ENCODE peak calls at places on chromosomes 3 and 15, in seven cellular contexts. H is GM23248, P is HCT116, R is mammary epithelial cell, D is Karpas-422, N is neuronal stem cell, U is OCI-LY7. T is an unnamed sample.

GRCh38 chr3:51967384-51968174 is at the start of gene PCBP4:
- DNase-seq in N (no peak), H (peak), P (no peak), D (peak), U (no peak), R (no peak), T (peak)

GRCh38 chr15:76553564-76553963 is 217.0 kb downstream of the ISL2 start:
- DNase-seq in H (no peak), N (no peak), D (no peak), U (no peak), R (no peak), P (no peak), T (peak)

GRCh38 chr15:91051248-91051647 is 28.9 kb upstream of the VPS33B start:
- DNase-seq in U (no peak), P (no peak), H (no peak), R (no peak), N (no peak), D (no peak), T (no peak)

GRCh38 chr3:14775011-14775410 is 43.8 kb upstream of the FGD5 start:
- DNase-seq in D (no peak), R (no peak), H (no peak), P (no peak), N (no peak), U (no peak), T (no peak)

GRCh38 chr15:63611217-63611616 is 14.0 kb downstream of the FBXL22 start:
- DNase-seq in H (no peak), N (no peak), P (no peak), R (no peak), D (no peak), U (no peak), T (no peak)

GRCh38 chr3:152284906-152285305 is 16.2 kb downstream of the MBNL1 start:
- DNase-seq in D (no peak), R (no peak), N (no peak), P (no peak), U (no peak), H (no peak), T (no peak)

GRCh38 chr3:176521531-176522175 is 675.6 kb downstream of the TBL1XR1 start:
- DNase-seq in R (no peak), N (no peak), U (no peak), D (no peak), P (no peak), H (peak), T (no peak)

GRCh38 chr3:66468016-66468735 is 32.6 kb downstream of the LRIG1 start:
- DNase-seq in D (peak), U (no peak), H (peak), R (no peak), N (no peak), P (no peak), T (no peak)

GRCh38 chr3:189277711-189278110 is 105.9 kb downstream of the TPRG1 start:
- DNase-seq in R (no peak), N (no peak), U (peak), P (no peak), H (peak), D (no peak), T (no peak)

GRCh38 chr15:101185336-101185735 is 66.5 kb downstream of the CHSY1 start:
- DNase-seq in N (no peak), H (no peak), P (no peak), D (no peak), U (no peak), R (no peak), T (no peak)

GRCh38 chr15:71003314-71003713 is 110.7 kb downstream of the LRRC49 start:
- DNase-seq in U (no peak), N (no peak), P (no peak), H (peak), D (no peak), R (peak), T (no peak)

GRCh38 chr3:73773228-73773627 is 148.5 kb upstream of the PDZRN3 start:
- DNase-seq in P (no peak), H (no peak), U (no peak), R (no peak), N (no peak), D (no peak), T (no peak)

GRCh38 chr3:11363732-11364131 is 91.5 kb downstream of the ATG7 start:
- DNase-seq in P (no peak), D (no peak), H (no peak), U (no peak), N (no peak), R (no peak), T (no peak)

GRCh38 chr3:3615533-3615932 is 183.7 kb upstream of the LRRN1 start:
- DNase-seq in D (no peak), R (peak), P (no peak), U (no peak), N (no peak), H (no peak), T (no peak)

GRCh38 chr3:43345877-43346276 is 59.5 kb downstream of the SNRK start:
- DNase-seq in N (no peak), U (no peak), D (no peak), H (peak), R (peak), P (no peak), T (peak)
- H3K4me2 ChIP-seq in N (no peak), U (no peak), D (no peak), H (no peak), R (no peak), P (no peak), T (peak)

GRCh38 chr3:154122096-154122911 is 1.1 kb downstream of the ARHGEF26 start:
- DNase-seq in U (no peak), H (peak), N (peak), D (no peak), P (no peak), R (no peak), T (no peak)
- H3K4me2 ChIP-seq in U (no peak), H (peak), N (peak), D (no peak), P (peak), R (peak), T (no peak)

DNA sequence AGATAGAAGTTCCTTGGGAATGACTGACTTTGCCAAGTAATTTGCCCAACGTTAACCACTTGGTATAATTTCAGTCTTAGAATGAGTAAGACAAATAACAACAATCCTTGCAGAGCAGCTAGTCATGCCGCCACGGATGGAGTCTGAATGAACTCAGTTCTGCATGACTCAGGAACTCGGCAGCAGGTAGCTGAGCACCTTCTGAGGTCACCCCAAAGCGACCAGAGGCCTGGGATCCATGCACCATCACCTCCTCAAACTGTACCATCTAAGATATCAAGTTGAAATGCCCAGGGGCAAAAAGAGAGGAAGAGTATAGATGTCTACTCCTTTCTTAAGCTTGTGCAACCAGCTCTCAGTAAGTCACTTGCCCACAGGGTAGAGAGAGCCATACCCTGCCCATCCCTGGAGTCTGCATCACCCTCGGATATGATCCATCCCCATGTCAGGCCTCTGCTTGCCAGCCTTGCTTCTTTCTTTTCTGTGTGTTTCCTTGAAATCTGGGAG is 8.5 kb upstream of the CDCP1 start:
- DNase-seq in D (peak), U (no peak), R (peak), P (no peak), N (no peak), H (peak), T (no peak)
- H3K4me2 ChIP-seq in D (no peak), U (no peak), R (peak), P (peak), N (no peak), H (peak), T (no peak)

GRCh38 chr3:184383033-184383740 is 3.3 kb downstream of the CHRD start:
- DNase-seq in H (no peak), D (no peak), R (no peak), P (no peak), N (no peak), U (no peak), T (no peak)

GRCh38 chr3:184380627-184381260 is 890 bp downstream of the CHRD start:
- DNase-seq in H (peak), R (no peak), P (no peak), D (no peak), U (no peak), N (no peak), T (no peak)

GRCh38 chr3:184380210-184380626 is 364 bp downstream of the CHRD start:
- DNase-seq in N (no peak), D (no peak), P (no peak), U (no peak), R (no peak), H (peak), T (no peak)

GRCh38 chr3:184382326-184383032 is 2.6 kb downstream of the CHRD start:
- DNase-seq in D (no peak), U (no peak), N (no peak), H (no peak), R (no peak), P (no peak), T (no peak)

DNA sequence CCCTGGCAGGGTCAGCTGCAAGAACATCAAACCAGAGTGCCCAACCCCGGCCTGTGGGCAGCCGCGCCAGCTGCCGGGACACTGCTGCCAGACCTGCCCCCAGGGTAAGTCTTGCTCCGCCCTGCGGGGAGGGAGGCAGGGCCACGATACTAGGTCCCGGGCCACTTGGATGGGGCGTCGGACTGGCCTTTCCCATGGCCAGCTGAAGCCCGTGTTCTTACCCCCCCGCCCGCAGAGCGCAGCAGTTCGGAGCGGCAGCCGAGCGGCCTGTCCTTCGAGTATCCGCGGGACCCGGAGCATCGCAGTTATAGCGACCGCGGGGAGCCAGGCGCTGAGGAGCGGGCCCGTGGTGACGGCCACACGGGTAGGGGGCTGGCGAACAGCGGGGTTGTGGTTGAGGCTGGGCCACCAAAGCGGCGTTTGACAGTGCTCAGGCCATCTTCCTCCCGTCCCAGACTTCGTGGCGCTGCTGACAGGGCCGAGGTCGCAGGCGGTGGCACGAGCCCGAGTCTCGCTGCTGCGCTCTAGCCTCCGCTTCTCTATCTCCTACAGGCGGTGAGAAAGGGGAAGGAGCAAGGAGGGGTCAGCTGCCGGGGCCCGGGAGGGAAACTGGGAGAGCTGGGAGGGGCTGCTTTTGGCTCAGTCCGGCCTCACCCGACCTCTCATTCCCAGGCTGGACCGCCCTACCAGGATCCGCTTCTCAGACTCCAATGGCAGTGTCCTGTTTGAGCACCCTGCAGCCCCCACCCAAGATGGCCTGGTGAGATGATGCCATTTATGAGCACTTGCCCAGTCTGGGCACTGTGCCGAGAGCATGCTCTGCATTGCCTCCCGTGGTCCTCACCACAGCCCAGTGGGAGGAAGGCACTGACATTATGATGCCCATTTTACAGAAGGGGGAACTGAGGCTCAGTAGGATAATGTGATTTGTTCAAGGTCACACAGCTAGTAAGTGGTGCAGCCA is 1.7 kb downstream of the CHRD start:
- DNase-seq in R (no peak), U (no peak), N (no peak), H (peak), D (no peak), P (no peak), T (no peak)
- H3K4me2 ChIP-seq in R (no peak), U (no peak), N (peak), H (peak), D (no peak), P (peak), T (no peak)

DNA sequence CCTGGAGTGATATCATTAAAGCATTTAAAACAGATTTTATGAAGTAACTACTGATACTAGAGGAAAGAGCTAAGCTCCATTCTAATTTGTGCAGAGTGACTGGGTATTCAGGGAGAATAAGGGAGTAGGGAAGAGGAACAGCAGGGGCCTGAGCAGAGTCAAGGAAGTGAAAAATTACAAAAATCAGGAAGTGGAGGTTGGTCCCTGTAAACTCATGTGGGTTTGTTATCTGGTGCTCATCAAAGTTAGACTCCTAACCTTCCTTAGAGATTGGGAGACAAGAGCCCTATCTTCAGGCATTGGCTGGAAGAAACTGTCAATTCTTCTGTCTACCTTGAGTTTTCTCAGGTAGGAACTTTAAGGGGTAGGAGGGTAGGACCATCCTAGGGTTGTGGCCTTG is 82.5 kb downstream of the NEK11 start:
- DNase-seq in P (no peak), D (no peak), H (no peak), R (no peak), N (no peak), U (no peak), T (no peak)
- H3K4me2 ChIP-seq in P (no peak), D (no peak), H (peak), R (peak), N (no peak), U (no peak), T (no peak)

T was measured in DND-41.